ENCODE peak calls at places on chromosome 3, in four cellular contexts. M, B, K and O are unnamed samples.

GRCh38 chr3:76011121-76011520 is 225.8 kb upstream of the ZNF717 start:
- DNase-seq in M (no peak), B (no peak), K (no peak), O (no peak)

GRCh38 chr3:155362808-155363689 is 69.6 kb upstream of the STRIT1 start:
- DNase-seq in M (no peak), B (no peak), K (no peak), O (no peak)

GRCh38 chr3:113063126-113063894 is 72.5 kb downstream of the GTPBP8 start:
- DNase-seq in M (no peak), B (no peak), K (no peak), O (no peak)

GRCh38 chr3:53820756-53821580 is 25.3 kb downstream of the CHDH start:
- DNase-seq in M (no peak), B (no peak), K (no peak), O (no peak)

GRCh38 chr3:119637679-119638525 is 22.5 kb downstream of the POPDC2 start:
- DNase-seq in M (no peak), B (no peak), K (no peak), O (no peak)

GRCh38 chr3:32820971-32821685 is 3.3 kb downstream of the TRIM71 start:
- DNase-seq in M (no peak), B (no peak), K (no peak), O (no peak)

GRCh38 chr3:51997935-51998596 is 2.4 kb upstream of the RPL29 start:
- DNase-seq in M (no peak), B (no peak), K (no peak), O (no peak)

GRCh38 chr3:13308406-13308805 is 111.7 kb downstream of the NUP210 start:
- DNase-seq in M (peak), B (peak), K (no peak), O (no peak)

GRCh38 chr3:183909030-183909600 is 24.4 kb upstream of the PARL start:
- DNase-seq in M (no peak), B (no peak), K (no peak), O (no peak)

GRCh38 chr3:126057547-126057819 is 26.4 kb downstream of the SLC41A3 start:
- DNase-seq in M (no peak), B (no peak), K (no peak), O (no peak)

GRCh38 chr3:49791571-49791970 is 5.2 kb upstream of the IP6K1 start:
- DNase-seq in M (no peak), B (no peak), K (no peak), O (no peak)

GRCh38 chr3:103166890-103167289 is 732.1 kb downstream of the ZPLD1 start:
- DNase-seq in M (no peak), B (no peak), K (no peak), O (no peak)

GRCh38 chr3:38496131-38496910 is at the start of gene EXOG:
- DNase-seq in M (peak), B (peak), K (peak), O (peak)

GRCh38 chr3:102092617-102093466 is 243.5 kb downstream of the NFKBIZ start:
- DNase-seq in M (no peak), B (no peak), K (no peak), O (no peak)

GRCh38 chr3:148816971-148817519 is 10.6 kb upstream of the CPB1 start:
- DNase-seq in M (no peak), B (no peak), K (no peak), O (no peak)

GRCh38 chr3:126126292-126126691 is 42.4 kb upstream of the SLC41A3 start:
- DNase-seq in M (no peak), B (peak), K (peak), O (no peak)

GRCh38 chr3:69354948-69355347 is 30.9 kb downstream of the FRMD4B start:
- DNase-seq in M (no peak), B (no peak), K (no peak), O (no peak)

GRCh38 chr3:61935819-61936218 is 374.4 kb downstream of the PTPRG start:
- DNase-seq in M (no peak), B (no peak), K (no peak), O (no peak)

GRCh38 chr3:10286596-10287295 is 6.0 kb downstream of the GHRL start:
- DNase-seq in M (peak), B (no peak), K (no peak), O (peak)

GRCh38 chr3:187227658-187228258 is 30.5 kb downstream of the RTP1 start:
- DNase-seq in M (peak), B (no peak), K (no peak), O (no peak)

GRCh38 chr3:155946178-155946577 is 75.7 kb downstream of the GMPS start:
- DNase-seq in M (no peak), B (no peak), K (no peak), O (no peak)

GRCh38 chr3:186425788-186426730 is 64.0 kb upstream of the DGKG start:
- DNase-seq in M (peak), B (no peak), K (no peak), O (no peak)

GRCh38 chr3:150607267-150608065 is 4.3 kb downstream of the SELENOT start:
- DNase-seq in M (no peak), B (no peak), K (no peak), O (no peak)

GRCh38 chr3:175260145-175260794 is 401.1 kb downstream of the NAALADL2 start:
- DNase-seq in M (no peak), B (no peak), K (no peak), O (no peak)

GRCh38 chr3:149479621-149480325 is 5.3 kb downstream of the TM4SF4 start:
- DNase-seq in M (no peak), B (no peak), K (no peak), O (no peak)

GRCh38 chr3:12158387-12159226 is at the start of gene TIMP4:
- DNase-seq in M (peak), B (peak), K (peak), O (peak)